ENCODE peak calls at places on chromosomes 7 and 10, in ten cellular contexts. One of them, this sample, is unnamed.

GRCh38 chr7:2953099-2953498 is 90.6 kb downstream of the CARD11 start:
- DNase-seq in neural progenitor cell: no peak
- DNase-seq in ascending aorta: no peak
- DNase-seq in spleen: no peak
- DNase-seq in BJ: no peak
- DNase-seq in IMR-90: no peak
- DNase-seq in upper lobe of right lung: no peak
- DNase-seq in Calu3: no peak
- DNase-seq in osteoblast: no peak
- DNase-seq in PC-3: no peak
- DNase-seq in this sample: no peak

GRCh38 chr7:29622335-29623265 is 59.0 kb downstream of the PRR15 start:
- DNase-seq in BJ: peak
- DNase-seq in Calu3: peak
- DNase-seq in neural progenitor cell: no peak
- DNase-seq in ascending aorta: no peak
- DNase-seq in upper lobe of right lung: no peak
- DNase-seq in IMR-90: peak
- DNase-seq in osteoblast: peak
- DNase-seq in spleen: no peak
- DNase-seq in PC-3: peak
- DNase-seq in this sample: no peak

GRCh38 chr7:90931996-90932912 is 332.0 kb upstream of the FZD1 start:
- DNase-seq in upper lobe of right lung: no peak
- DNase-seq in spleen: no peak
- DNase-seq in PC-3: no peak
- DNase-seq in osteoblast: no peak
- DNase-seq in BJ: no peak
- DNase-seq in neural progenitor cell: no peak
- DNase-seq in Calu3: no peak
- DNase-seq in ascending aorta: no peak
- DNase-seq in IMR-90: no peak
- DNase-seq in this sample: no peak

GRCh38 chr7:64101126-64101942 is 56.1 kb downstream of the ZNF727 start:
- DNase-seq in Calu3: no peak
- DNase-seq in upper lobe of right lung: peak
- DNase-seq in ascending aorta: no peak
- DNase-seq in neural progenitor cell: no peak
- DNase-seq in IMR-90: no peak
- DNase-seq in osteoblast: no peak
- DNase-seq in BJ: no peak
- DNase-seq in spleen: no peak
- DNase-seq in PC-3: no peak
- DNase-seq in this sample: no peak

GRCh38 chr10:103814104-103814503 is 41.3 kb downstream of the SH3PXD2A start:
- DNase-seq in upper lobe of right lung: peak
- DNase-seq in PC-3: no peak
- DNase-seq in Calu3: no peak
- DNase-seq in spleen: peak
- DNase-seq in ascending aorta: no peak
- DNase-seq in osteoblast: no peak
- DNase-seq in BJ: no peak
- DNase-seq in neural progenitor cell: no peak
- DNase-seq in IMR-90: no peak
- DNase-seq in this sample: no peak

GRCh38 chr10:12960431-12960898 is 41.0 kb downstream of the CCDC3 start:
- DNase-seq in upper lobe of right lung: no peak
- DNase-seq in BJ: no peak
- DNase-seq in spleen: no peak
- DNase-seq in Calu3: no peak
- DNase-seq in neural progenitor cell: no peak
- DNase-seq in IMR-90: peak
- DNase-seq in PC-3: no peak
- DNase-seq in osteoblast: no peak
- DNase-seq in ascending aorta: no peak
- DNase-seq in this sample: no peak

GRCh38 chr10:12844796-12845524 is 156.6 kb downstream of the CCDC3 start:
- DNase-seq in upper lobe of right lung: no peak
- DNase-seq in BJ: peak
- DNase-seq in spleen: no peak
- DNase-seq in PC-3: peak
- DNase-seq in osteoblast: peak
- DNase-seq in neural progenitor cell: no peak
- DNase-seq in Calu3: peak
- DNase-seq in ascending aorta: no peak
- DNase-seq in IMR-90: peak
- DNase-seq in this sample: no peak

GRCh38 chr7:1232623-1233327 is at the start of gene UNCX:
- DNase-seq in spleen: peak
- DNase-seq in BJ: no peak
- DNase-seq in IMR-90: no peak
- DNase-seq in ascending aorta: no peak
- DNase-seq in osteoblast: peak
- DNase-seq in upper lobe of right lung: no peak
- DNase-seq in PC-3: no peak
- DNase-seq in Calu3: no peak
- DNase-seq in neural progenitor cell: peak
- DNase-seq in this sample: no peak

GRCh38 chr7:45129906-45130305 is 18.4 kb upstream of the TBRG4 start:
- DNase-seq in IMR-90: no peak
- DNase-seq in spleen: peak
- DNase-seq in osteoblast: no peak
- DNase-seq in PC-3: no peak
- DNase-seq in ascending aorta: no peak
- DNase-seq in BJ: no peak
- DNase-seq in upper lobe of right lung: no peak
- DNase-seq in neural progenitor cell: no peak
- DNase-seq in Calu3: no peak
- DNase-seq in this sample: no peak

GRCh38 chr7:92767427-92767826 is 68.9 kb downstream of the CDK6 start:
- DNase-seq in neural progenitor cell: no peak
- DNase-seq in spleen: no peak
- DNase-seq in ascending aorta: no peak
- DNase-seq in Calu3: no peak
- DNase-seq in IMR-90: peak
- DNase-seq in PC-3: peak
- DNase-seq in upper lobe of right lung: no peak
- DNase-seq in BJ: no peak
- DNase-seq in osteoblast: peak
- DNase-seq in this sample: no peak

GRCh38 chr10:49593564-49593875 is 16.6 kb upstream of the SLC18A3 start:
- DNase-seq in ascending aorta: no peak
- DNase-seq in upper lobe of right lung: no peak
- DNase-seq in BJ: no peak
- DNase-seq in neural progenitor cell: no peak
- DNase-seq in IMR-90: no peak
- DNase-seq in PC-3: no peak
- DNase-seq in osteoblast: no peak
- DNase-seq in Calu3: no peak
- DNase-seq in spleen: no peak
- DNase-seq in this sample: no peak

DNA sequence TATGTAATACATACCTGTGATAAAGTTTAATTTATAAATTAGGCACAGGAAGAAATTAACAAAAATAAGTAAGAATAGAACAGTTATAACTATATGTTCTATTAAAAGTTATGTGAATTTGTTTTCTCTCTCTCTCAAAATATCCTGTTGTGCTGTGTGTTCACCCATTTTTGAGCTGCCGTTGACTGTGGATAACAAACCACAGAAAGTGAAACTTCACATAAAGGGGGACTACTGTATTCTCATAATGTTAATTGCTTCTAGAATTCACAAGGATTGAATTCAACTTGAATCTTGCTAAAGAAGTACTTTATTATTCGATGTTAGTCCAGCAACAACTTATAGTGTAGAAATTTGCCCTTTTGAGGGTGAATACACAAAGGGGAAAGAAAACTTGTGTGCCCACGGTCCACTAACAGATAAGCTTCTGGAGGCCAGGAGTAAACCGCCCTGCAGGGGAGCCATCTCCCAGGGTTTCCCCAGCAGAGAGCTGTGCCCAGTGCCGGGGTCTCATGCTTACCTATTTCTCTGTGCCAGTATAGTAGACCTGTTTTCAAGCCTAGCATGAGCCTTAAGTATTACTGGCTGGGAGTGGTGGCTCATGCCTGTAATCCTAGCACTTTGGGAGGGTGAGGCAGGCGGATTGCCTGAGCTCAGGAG is 87.1 kb downstream of the KAT6B start:
- DNase-seq in PC-3: no peak
- DNase-seq in osteoblast: no peak
- DNase-seq in neural progenitor cell: no peak
- DNase-seq in BJ: no peak
- DNase-seq in upper lobe of right lung: no peak
- DNase-seq in Calu3: no peak
- DNase-seq in ascending aorta: no peak
- DNase-seq in spleen: no peak
- DNase-seq in IMR-90: no peak
- DNase-seq in this sample: no peak
- TF ChIP-seq CTCF in PC-3: no peak
- TF ChIP-seq CTCF in osteoblast: no peak
- TF ChIP-seq CTCF in neural progenitor cell: no peak
- TF ChIP-seq CTCF in BJ: no peak
- TF ChIP-seq CTCF in upper lobe of right lung: no peak
- TF ChIP-seq CTCF in Calu3: no peak
- TF ChIP-seq CTCF in ascending aorta: no peak
- TF ChIP-seq CTCF in spleen: no peak
- TF ChIP-seq CTCF in IMR-90: no peak
- TF ChIP-seq CTCF in this sample: no peak

GRCh38 chr10:3829193-3830050 is 44.4 kb upstream of the KLF6 start:
- DNase-seq in BJ: no peak
- DNase-seq in PC-3: no peak
- DNase-seq in neural progenitor cell: peak
- DNase-seq in ascending aorta: no peak
- DNase-seq in osteoblast: no peak
- DNase-seq in upper lobe of right lung: no peak
- DNase-seq in spleen: no peak
- DNase-seq in IMR-90: no peak
- DNase-seq in Calu3: no peak
- DNase-seq in this sample: no peak
- TF ChIP-seq CTCF in BJ: no peak
- TF ChIP-seq CTCF in PC-3: no peak
- TF ChIP-seq CTCF in neural progenitor cell: no peak
- TF ChIP-seq CTCF in ascending aorta: no peak
- TF ChIP-seq CTCF in osteoblast: no peak
- TF ChIP-seq CTCF in upper lobe of right lung: no peak
- TF ChIP-seq CTCF in spleen: no peak
- TF ChIP-seq CTCF in IMR-90: no peak
- TF ChIP-seq CTCF in Calu3: no peak
- TF ChIP-seq CTCF in this sample: no peak

GRCh38 chr7:117719377-117719776 is 153.9 kb downstream of the CTTNBP2 start:
- DNase-seq in PC-3: no peak
- DNase-seq in ascending aorta: no peak
- DNase-seq in upper lobe of right lung: no peak
- DNase-seq in osteoblast: no peak
- DNase-seq in Calu3: no peak
- DNase-seq in BJ: no peak
- DNase-seq in spleen: no peak
- DNase-seq in IMR-90: no peak
- DNase-seq in neural progenitor cell: no peak
- DNase-seq in this sample: no peak

GRCh38 chr7:117718116-117718515 is 155.1 kb downstream of the CTTNBP2 start:
- DNase-seq in upper lobe of right lung: no peak
- DNase-seq in Calu3: no peak
- DNase-seq in BJ: no peak
- DNase-seq in spleen: no peak
- DNase-seq in PC-3: no peak
- DNase-seq in IMR-90: no peak
- DNase-seq in ascending aorta: no peak
- DNase-seq in osteoblast: no peak
- DNase-seq in neural progenitor cell: no peak
- DNase-seq in this sample: no peak

GRCh38 chr7:117716707-117717294 is 156.4 kb downstream of the CTTNBP2 start:
- DNase-seq in neural progenitor cell: no peak
- DNase-seq in spleen: no peak
- DNase-seq in ascending aorta: no peak
- DNase-seq in Calu3: peak
- DNase-seq in upper lobe of right lung: no peak
- DNase-seq in BJ: no peak
- DNase-seq in IMR-90: no peak
- DNase-seq in osteoblast: no peak
- DNase-seq in PC-3: no peak
- DNase-seq in this sample: no peak

GRCh38 chr7:117717341-117717740 is 155.9 kb downstream of the CTTNBP2 start:
- DNase-seq in ascending aorta: no peak
- DNase-seq in spleen: no peak
- DNase-seq in Calu3: no peak
- DNase-seq in upper lobe of right lung: no peak
- DNase-seq in osteoblast: no peak
- DNase-seq in PC-3: no peak
- DNase-seq in neural progenitor cell: no peak
- DNase-seq in BJ: no peak
- DNase-seq in IMR-90: peak
- DNase-seq in this sample: no peak

GRCh38 chr7:117715784-117716445 is 157.3 kb downstream of the CTTNBP2 start:
- DNase-seq in Calu3: peak
- DNase-seq in spleen: no peak
- DNase-seq in IMR-90: peak
- DNase-seq in PC-3: peak
- DNase-seq in upper lobe of right lung: no peak
- DNase-seq in ascending aorta: no peak
- DNase-seq in osteoblast: no peak
- DNase-seq in neural progenitor cell: peak
- DNase-seq in BJ: peak
- DNase-seq in this sample: no peak
- TF ChIP-seq CTCF in Calu3: peak
- TF ChIP-seq CTCF in spleen: peak
- TF ChIP-seq CTCF in IMR-90: peak
- TF ChIP-seq CTCF in PC-3: peak
- TF ChIP-seq CTCF in upper lobe of right lung: peak
- TF ChIP-seq CTCF in ascending aorta: peak
- TF ChIP-seq CTCF in osteoblast: peak
- TF ChIP-seq CTCF in neural progenitor cell: peak
- TF ChIP-seq CTCF in BJ: peak
- TF ChIP-seq CTCF in this sample: peak

GRCh38 chr10:109403551-109403950 is 519.8 kb downstream of the XPNPEP1 start:
- DNase-seq in BJ: no peak
- DNase-seq in PC-3: peak
- DNase-seq in Calu3: no peak
- DNase-seq in spleen: no peak
- DNase-seq in neural progenitor cell: no peak
- DNase-seq in upper lobe of right lung: no peak
- DNase-seq in osteoblast: peak
- DNase-seq in ascending aorta: no peak
- DNase-seq in IMR-90: peak
- DNase-seq in this sample: no peak
- TF ChIP-seq CTCF in BJ: no peak
- TF ChIP-seq CTCF in PC-3: no peak
- TF ChIP-seq CTCF in Calu3: no peak
- TF ChIP-seq CTCF in spleen: no peak
- TF ChIP-seq CTCF in neural progenitor cell: no peak
- TF ChIP-seq CTCF in upper lobe of right lung: no peak
- TF ChIP-seq CTCF in osteoblast: no peak
- TF ChIP-seq CTCF in ascending aorta: no peak
- TF ChIP-seq CTCF in IMR-90: no peak
- TF ChIP-seq CTCF in this sample: no peak

GRCh38 chr7:112938895-112939588 is 147.6 kb downstream of the GPR85 start:
- DNase-seq in upper lobe of right lung: peak
- DNase-seq in osteoblast: peak
- DNase-seq in ascending aorta: no peak
- DNase-seq in Calu3: peak
- DNase-seq in IMR-90: peak
- DNase-seq in PC-3: no peak
- DNase-seq in BJ: no peak
- DNase-seq in neural progenitor cell: peak
- DNase-seq in spleen: peak
- DNase-seq in this sample: no peak
- TF ChIP-seq CTCF in upper lobe of right lung: no peak
- TF ChIP-seq CTCF in osteoblast: no peak
- TF ChIP-seq CTCF in ascending aorta: no peak
- TF ChIP-seq CTCF in Calu3: no peak
- TF ChIP-seq CTCF in IMR-90: no peak
- TF ChIP-seq CTCF in PC-3: no peak
- TF ChIP-seq CTCF in BJ: no peak
- TF ChIP-seq CTCF in neural progenitor cell: no peak
- TF ChIP-seq CTCF in spleen: no peak
- TF ChIP-seq CTCF in this sample: no peak

This sample was measured in esophagus squamous epithelium.